ENCODE peak calls at places on chromosomes 7 and 10, in seven cellular contexts. S, I, X, Y, P, H and E are unnamed samples.

GRCh38 chr10:62264702-62265436 is 3.8 kb downstream of the RTKN2 start:
- DNase-seq in P (no peak), X (peak; percentile 88), I (peak; percentile 63), S (no peak), H (no peak), Y (peak; percentile 67), E (peak; percentile 76)

GRCh38 chr10:125023269-125023668 is 81.3 kb downstream of the ZRANB1 start:
- DNase-seq in H (no peak), S (no peak), Y (peak; percentile 51), X (no peak), P (no peak), I (no peak), E (no peak)

GRCh38 chr10:20871970-20872369 is 25.1 kb downstream of the NEBL start:
- DNase-seq in P (no peak), X (no peak), S (no peak), I (no peak), H (no peak), Y (no peak), E (no peak)

GRCh38 chr7:28329616-28330373 is 82.5 kb upstream of the CREB5 start:
- DNase-seq in Y (no peak), X (no peak), I (peak; percentile 41), P (no peak), H (no peak), S (no peak), E (no peak)

GRCh38 chr10:121942749-121943148 is 14.9 kb upstream of the ATE1 start:
- DNase-seq in I (no peak), H (no peak), Y (no peak), P (no peak), S (peak; percentile 20), X (peak; percentile 22), E (peak; percentile 69)

GRCh38 chr7:131959106-131959812 is 402.8 kb upstream of the PODXL start:
- DNase-seq in Y (no peak), S (no peak), I (no peak), X (no peak), P (no peak), H (no peak), E (no peak)

GRCh38 chr10:95289003-95289920 is 1.5 kb downstream of the PDLIM1 start:
- DNase-seq in I (peak; percentile 40), S (no peak), X (peak; percentile 72), Y (peak; percentile 58), P (no peak), H (no peak), E (no peak)

GRCh38 chr7:30466266-30466665 is 12.3 kb downstream of the NOD1 start:
- DNase-seq in P (no peak), H (no peak), S (no peak), Y (no peak), I (peak; percentile 42), X (no peak), E (no peak)

GRCh38 chr7:2208712-2209111 is 24.0 kb downstream of the MAD1L1 start:
- DNase-seq in X (no peak), P (no peak), H (no peak), Y (no peak), S (no peak), I (no peak), E (no peak)

GRCh38 chr10:103394180-103394579 is 2.1 kb downstream of the ATP5MK start:
- DNase-seq in P (no peak), X (no peak), S (no peak), I (peak; percentile 23), Y (no peak), H (no peak), E (no peak)

GRCh38 chr10:17343118-17343517 is 111.3 kb downstream of the ST8SIA6 start:
- DNase-seq in P (no peak), H (no peak), Y (no peak), S (no peak), I (no peak), X (no peak), E (no peak)

GRCh38 chr10:6144609-6145413 is 56.0 kb downstream of the RBM17 start:
- DNase-seq in I (peak; percentile 94), Y (peak; percentile 93), P (peak; percentile 94), H (peak; percentile 40), X (peak; percentile 52), S (peak; percentile 77), E (no peak)

GRCh38 chr10:112956631-112957350 is 6.7 kb downstream of the TCF7L2 start:
- DNase-seq in Y (no peak), H (no peak), P (no peak), S (no peak), I (no peak), X (peak; percentile 17), E (no peak)

GRCh38 chr10:110505130-110505815 is 7.6 kb downstream of the DUSP5 start:
- DNase-seq in H (no peak), I (no peak), P (peak; percentile 38), X (peak; percentile 4), S (no peak), Y (no peak), E (no peak)

GRCh38 chr10:102504179-102504975 is 605 bp downstream of the SUFU start:
- DNase-seq in P (no peak), H (no peak), S (peak; percentile 8), Y (peak; percentile 81), X (peak; percentile 18), I (peak; percentile 63), E (no peak)

GRCh38 chr10:104316321-104317099 is 21.8 kb downstream of the ITPRIP start:
- DNase-seq in H (no peak), Y (peak; percentile 60), S (no peak), I (no peak), X (no peak), P (no peak), E (no peak)

GRCh38 chr7:128036226-128036940 is 5.1 kb upstream of the LRRC4 start:
- DNase-seq in S (no peak), X (no peak), I (peak; percentile 78), Y (no peak), H (no peak), P (no peak), E (no peak)

GRCh38 chr7:155857141-155857540 is 44.9 kb upstream of the SHH start:
- DNase-seq in S (no peak), P (no peak), H (no peak), X (no peak), I (no peak), Y (no peak), E (no peak)

GRCh38 chr7:133742709-133743538 is 384.2 kb upstream of the LRGUK start:
- DNase-seq in Y (no peak), S (peak; percentile 6), X (peak; percentile 23), I (peak; percentile 65), H (no peak), P (no peak), E (no peak)

GRCh38 chr7:158809596-158809995 is 19.7 kb downstream of the ESYT2 start:
- DNase-seq in I (peak; percentile 77), P (no peak), X (peak; percentile 13), Y (no peak), S (no peak), H (no peak), E (no peak)

GRCh38 chr7:55350281-55350680 is 14.9 kb upstream of the LANCL2 start:
- DNase-seq in S (no peak), I (no peak), H (no peak), P (no peak), Y (no peak), X (no peak), E (no peak)

GRCh38 chr10:29736325-29737208 is 101.8 kb upstream of the SVIL start:
- DNase-seq in X (peak; percentile 36), P (no peak), I (no peak), Y (peak; percentile 93), H (no peak), S (no peak), E (no peak)

GRCh38 chr7:69736411-69736810 is 138.1 kb downstream of the AUTS2 start:
- DNase-seq in S (no peak), I (no peak), X (no peak), P (no peak), Y (no peak), H (no peak), E (no peak)

GRCh38 chr7:140364819-140365218 is 33.5 kb downstream of the SLC37A3 start:
- DNase-seq in H (no peak), Y (no peak), X (peak; percentile 86), I (peak; percentile 51), P (no peak), S (no peak), E (no peak)

GRCh38 chr10:114242235-114242634 is 3.2 kb downstream of the VWA2 start:
- DNase-seq in H (no peak), I (no peak), S (no peak), Y (no peak), X (no peak), P (no peak), E (no peak)
- H3K27me3 ChIP-seq in H (no peaks in the 10 kb centered on the region), I (no peaks in the 10 kb centered on the region), S (peaks cover 78% of the 10 kb centered on the region), Y (peaks cover 37% of the 10 kb centered on the region), X (peaks cover 26% of the 10 kb centered on the region), P (peaks cover 14% of the 10 kb centered on the region), E (peaks cover 36% of the 10 kb centered on the region)

GRCh38 chr7:157684157-157684595 is 347.4 kb downstream of the DNAJB6 start:
- DNase-seq in I (no peak), P (no peak), H (no peak), X (no peak), S (no peak), Y (peak; percentile 95), E (no peak)
- H3K27me3 ChIP-seq in I (no peaks in the 10 kb centered on the region), P (peaks cover 99% of the 10 kb centered on the region), H (peaks cover 28% of the 10 kb centered on the region), X (peaks cover 88% of the 10 kb centered on the region), S (peaks cover 69% of the 10 kb centered on the region), Y (peaks cover 92% of the 10 kb centered on the region), E (no peaks in the 10 kb centered on the region)

GRCh38 chr10:43272030-43272429 is 5.2 kb upstream of the RASGEF1A start:
- DNase-seq in I (no peak), Y (no peak), H (no peak), S (no peak), X (no peak), P (peak; percentile 52), E (no peak)
- H3K27me3 ChIP-seq in I (no peaks in the 10 kb centered on the region), Y (peaks cover 21% of the 10 kb centered on the region), H (peaks cover 9% of the 10 kb centered on the region), S (peaks cover 66% of the 10 kb centered on the region), X (peaks cover 60% of the 10 kb centered on the region), P (peaks cover 60% of the 10 kb centered on the region), E (peaks cover 14% of the 10 kb centered on the region)

GRCh38 chr7:112370436-112370835 is 79.8 kb upstream of the IFRD1 start:
- DNase-seq in H (no peak), P (no peak), Y (no peak), I (no peak), S (no peak), X (no peak), E (no peak)
- H3K27me3 ChIP-seq in H (no peaks in the 10 kb centered on the region), P (no peaks in the 10 kb centered on the region), Y (no peaks in the 10 kb centered on the region), I (no peaks in the 10 kb centered on the region), S (no peaks in the 10 kb centered on the region), X (peaks cover 3% of the 10 kb centered on the region), E (peaks cover 1% of the 10 kb centered on the region)

GRCh38 chr10:92778091-92778490 is 70.2 kb upstream of the EXOC6 start:
- DNase-seq in X (peak; percentile 27), S (no peak), Y (no peak), H (no peak), P (no peak), I (no peak), E (no peak)
- H3K27me3 ChIP-seq in X (peaks cover 44% of the 10 kb centered on the region), S (no peaks in the 10 kb centered on the region), Y (no peaks in the 10 kb centered on the region), H (no peaks in the 10 kb centered on the region), P (no peaks in the 10 kb centered on the region), I (no peaks in the 10 kb centered on the region), E (peaks cover 4% of the 10 kb centered on the region)